ENCODE peak calls at places on chromosomes 13 and 19, in nine cellular contexts. B is Peyer's patch, N is H1, E is RWPE1, Q is GM13977, W is left cardiac atrium, D is T-helper 1 cell, V is ascending aorta, X is HAP-1. M is an unnamed sample.

GRCh38 chr19:14516746-14517438 is 1.3 kb downstream of the DNAJB1 start:
- DNase-seq in B (peak; percentile 52), N (no peak), E (no peak), Q (peak; percentile 20), W (no peak), D (no peak), V (no peak), X (peak; percentile 39), M (no peak)

GRCh38 chr19:40465025-40465780 is at the start of gene BLVRB:
- DNase-seq in B (no peak), N (no peak), E (no peak), Q (no peak), W (no peak), D (peak; percentile 17), V (no peak), X (no peak), M (peak; percentile 70)

GRCh38 chr13:95553614-95554385 is 1.3 kb downstream of the CLDN10 start:
- DNase-seq in B (no peak), N (peak; percentile 56), E (no peak), Q (peak; percentile 30), W (no peak), D (no peak), V (no peak), X (no peak), M (no peak)

GRCh38 chr13:20033486-20033885 is 75.0 kb downstream of the ZMYM2 start:
- DNase-seq in B (no peak), N (no peak), E (no peak), Q (no peak), W (no peak), D (no peak), V (no peak), X (no peak), M (no peak)

GRCh38 chr13:51958217-51958547 is 53.1 kb downstream of the ATP7B start:
- DNase-seq in B (peak; percentile 82), N (no peak), E (no peak), Q (no peak), W (no peak), D (no peak), V (no peak), X (no peak), M (no peak)

GRCh38 chr13:98853791-98854191 is 101.3 kb upstream of the SLC15A1 start:
- DNase-seq in B (no peak), N (no peak), E (no peak), Q (peak; percentile 68), W (no peak), D (no peak), V (no peak), X (no peak), M (peak; percentile 56)

GRCh38 chr19:46728693-46729339 is 11.9 kb upstream of the PRKD2 start:
- DNase-seq in B (peak; percentile 83), N (peak; percentile 90), E (peak; percentile 39), Q (peak; percentile 92), W (peak; percentile 84), D (peak; percentile 77), V (no peak), X (peak; percentile 82), M (peak; percentile 21)

GRCh38 chr13:35349673-35350278 is 126.7 kb downstream of the MAB21L1 start:
- DNase-seq in B (no peak), N (no peak), E (peak; percentile 4), Q (no peak), W (no peak), D (no peak), V (no peak), X (no peak), M (peak; percentile 2)

GRCh38 chr13:113328851-113329250 is 31.8 kb downstream of the LAMP1 start:
- DNase-seq in B (no peak), N (no peak), E (no peak), Q (no peak), W (no peak), D (no peak), V (no peak), X (no peak), M (no peak)

GRCh38 chr13:42036711-42037110 is 11.7 kb upstream of the DGKH start:
- DNase-seq in B (no peak), N (no peak), E (no peak), Q (no peak), W (no peak), D (no peak), V (no peak), X (no peak), M (no peak)

GRCh38 chr19:57778358-57778757 is 8.9 kb downstream of the ZNF586 start:
- DNase-seq in B (no peak), N (no peak), E (no peak), Q (no peak), W (no peak), D (no peak), V (no peak), X (no peak), M (no peak)

GRCh38 chr19:52099497-52100138 is 4.1 kb upstream of the ZNF841 start:
- DNase-seq in B (no peak), N (no peak), E (no peak), Q (no peak), W (no peak), D (no peak), V (no peak), X (no peak), M (peak; percentile 14)

GRCh38 chr19:16078759-16079707 is 2.7 kb downstream of the TPM4 start:
- DNase-seq in B (no peak), N (no peak), E (no peak), Q (peak; percentile 82), W (peak; percentile 76), D (peak; percentile 71), V (no peak), X (peak; percentile 51), M (peak; percentile 97)

GRCh38 chr13:67632590-67632989 is 402.5 kb upstream of the PCDH9 start:
- DNase-seq in B (no peak), N (no peak), E (no peak), Q (no peak), W (no peak), D (no peak), V (no peak), X (no peak), M (no peak)

GRCh38 chr19:6564393-6564792 is 26.6 kb downstream of the CD70 start:
- DNase-seq in B (no peak), N (no peak), E (peak; percentile 44), Q (no peak), W (no peak), D (no peak), V (no peak), X (no peak), M (no peak)

GRCh38 chr19:54905908-54906511 is at the start of gene NCR1:
- DNase-seq in B (no peak), N (no peak), E (no peak), Q (no peak), W (no peak), D (no peak), V (no peak), X (no peak), M (no peak)

GRCh38 chr13:62544928-62545327 is 1129.3 kb upstream of the PCDH20 start:
- DNase-seq in B (no peak), N (no peak), E (no peak), Q (no peak), W (no peak), D (no peak), V (no peak), X (no peak), M (no peak)

GRCh38 chr13:90414691-90415596 is 932.5 kb upstream of the MIR17HG start:
- DNase-seq in B (no peak), N (no peak), E (peak; percentile 70), Q (no peak), W (no peak), D (no peak), V (no peak), X (no peak), M (peak; percentile 19)

GRCh38 chr13:40662866-40663265 is 3.6 kb downstream of the FOXO1 start:
- DNase-seq in B (no peak), N (no peak), E (peak; percentile 9), Q (peak; percentile 76), W (no peak), D (no peak), V (no peak), X (no peak), M (no peak)

GRCh38 chr13:24032252-24032651 is 128.3 kb upstream of the SPATA13 start:
- DNase-seq in B (no peak), N (no peak), E (no peak), Q (no peak), W (no peak), D (no peak), V (no peak), X (no peak), M (peak; percentile 80)

GRCh38 chr19:16233081-16233776 is 35.5 kb downstream of the AP1M1 start:
- DNase-seq in B (no peak), N (no peak), E (no peak), Q (no peak), W (no peak), D (no peak), V (no peak), X (no peak), M (no peak)

GRCh38 chr19:56663931-56664500 is 7.5 kb downstream of the ZNF835 start:
- DNase-seq in B (no peak), N (no peak), E (no peak), Q (no peak), W (no peak), D (no peak), V (no peak), X (no peak), M (no peak)

GRCh38 chr13:98690348-98691041 is 62.0 kb downstream of the SLC15A1 start:
- DNase-seq in B (no peak), N (no peak), E (no peak), Q (no peak), W (no peak), D (no peak), V (no peak), X (no peak), M (no peak)

GRCh38 chr13:45828253-45828968 is 23.1 kb downstream of the SIAH3 start:
- DNase-seq in B (no peak), N (peak; percentile 37), E (no peak), Q (no peak), W (no peak), D (no peak), V (no peak), X (peak; percentile 56), M (no peak)

GRCh38 chr19:19637523-19638251 is 5.8 kb downstream of the GMIP start:
- DNase-seq in B (no peak), N (peak; percentile 97), E (no peak), Q (no peak), W (no peak), D (no peak), V (no peak), X (no peak), M (no peak)

GRCh38 chr13:92951273-92951820 is 275.3 kb upstream of the GPC6 start:
- DNase-seq in B (no peak), N (no peak), E (no peak), Q (no peak), W (no peak), D (no peak), V (no peak), X (no peak), M (no peak)

GRCh38 chr13:72536668-72537399 is 190.6 kb downstream of the MZT1 start:
- DNase-seq in B (no peak), N (no peak), E (no peak), Q (no peak), W (no peak), D (no peak), V (no peak), X (no peak), M (peak; percentile 12)

GRCh38 chr19:15173746-15174404 is 26.9 kb downstream of the NOTCH3 start:
- DNase-seq in B (no peak), N (no peak), E (no peak), Q (no peak), W (no peak), D (no peak), V (no peak), X (no peak), M (no peak)

GRCh38 chr13:70311175-70311574 is 202.9 kb upstream of the KLHL1 start:
- DNase-seq in B (no peak), N (no peak), E (no peak), Q (no peak), W (no peak), D (no peak), V (no peak), X (no peak), M (no peak)

GRCh38 chr19:4730740-4731171 is 7.1 kb upstream of the DPP9 start:
- DNase-seq in B (peak; percentile 64), N (peak; percentile 92), E (peak; percentile 37), Q (no peak), W (no peak), D (peak; percentile 54), V (no peak), X (peak; percentile 70), M (no peak)

GRCh38 chr13:95426631-95427030 is 125.4 kb upstream of the ABCC4 start:
- DNase-seq in B (no peak), N (no peak), E (no peak), Q (no peak), W (no peak), D (no peak), V (no peak), X (no peak), M (no peak)